ENCODE peak calls at places on chromosomes 16 and 17, in ten cellular contexts. L is fibroblast of the aortic adventitia; P is HuH-7.5; R is T-helper 9 cell; Q is GM12865; M is activated T-helper 1 cell treated with anti-CD3 and anti-CD28 coated beads, Interleukin-2, amount 50 U/mL, for 16 hours; J is choroid plexus epithelial cell; I is Ammon's horn; D is neural progenitor cell; T is NCI-H1105 treated with DMSO at 0.1 percent for 48 hours. F is an unnamed sample.

GRCh38 chr17:78557598-78558039 is 19.6 kb downstream of the DNAH17 start:
- DNase-seq in J (peak), D (no peak), T (no peak), I (no peak), M (no peak), R (no peak), L (peak), P (no peak), Q (no peak), F (no peak)

GRCh38 chr17:45852535-45853297 is 8.0 kb downstream of the SPPL2C start:
- DNase-seq in P (no peak), R (peak), T (peak), I (peak), Q (peak), D (peak), M (peak), J (peak), L (peak), F (no peak)

GRCh38 chr17:1312261-1312870 is 32.9 kb downstream of the TRARG1 start:
- DNase-seq in Q (no peak), L (no peak), I (no peak), T (peak), P (no peak), M (no peak), D (peak), J (peak), R (no peak), F (no peak)

GRCh38 chr16:11742536-11743307 is at the start of gene TXNDC11:
- DNase-seq in J (peak), R (peak), I (peak), P (peak), D (peak), M (peak), T (peak), Q (peak), L (peak), F (peak)

GRCh38 chr17:43608313-43608712 is 53.4 kb downstream of the MEOX1 start:
- DNase-seq in D (no peak), J (peak), M (no peak), P (no peak), R (no peak), T (no peak), Q (peak), I (no peak), L (peak), F (no peak)

GRCh38 chr17:82475458-82475857 is 16.9 kb downstream of the NARF start:
- DNase-seq in P (no peak), T (no peak), D (no peak), I (no peak), R (no peak), J (no peak), Q (no peak), L (no peak), M (no peak), F (no peak)

GRCh38 chr17:72004011-72004427 is 116.8 kb upstream of the SOX9 start:
- DNase-seq in T (no peak), M (no peak), R (no peak), J (no peak), P (no peak), L (no peak), D (no peak), I (no peak), Q (no peak), F (no peak)

GRCh38 chr17:43403846-43404245 is 5.1 kb downstream of the ARL4D start:
- DNase-seq in D (peak), J (no peak), P (no peak), Q (no peak), I (no peak), T (no peak), M (no peak), R (no peak), L (no peak), F (no peak)

GRCh38 chr16:84065536-84066132 is 23.0 kb upstream of the SLC38A8 start:
- DNase-seq in P (no peak), M (no peak), I (peak), J (peak), T (peak), R (no peak), D (peak), L (peak), Q (peak), F (no peak)

GRCh38 chr16:29662729-29663019 is 373 bp upstream of the SPN start:
- DNase-seq in J (no peak), P (no peak), D (no peak), L (no peak), Q (peak), I (no peak), M (no peak), R (peak), T (no peak), F (no peak)

GRCh38 chr17:71980171-71980570 is 140.6 kb upstream of the SOX9 start:
- DNase-seq in I (no peak), R (no peak), D (no peak), M (no peak), T (no peak), L (no peak), J (no peak), Q (no peak), P (no peak), F (no peak)